ENCODE peak calls at places on chromosomes 3 and 15, in nine cellular contexts. P is heart right ventricle, H is body of pancreas, B is ovary, S is hepatocyte, R is colonic mucosa, F is H9, I is pancreas, Y is left ventricle myocardium inferior. X is an unnamed sample. For H3K9me3, the result is how much of the 10 kb centered on the place peaks cover.

GRCh38 chr3:52232279-52233107 is 6.5 kb downstream of the TWF2 start:
- DNase-seq in P (no peak), H (no peak), B (no peak), S (no peak), R (no peak), F (peak), I (no peak), Y (no peak), X (no peak)

GRCh38 chr15:45221967-45222366 is 30.1 kb upstream of the SLC28A2 start:
- DNase-seq in P (no peak), H (no peak), B (no peak), S (no peak), R (no peak), F (no peak), I (no peak), Y (no peak), X (no peak)

GRCh38 chr3:72595927-72596610 is 252.2 kb downstream of the SHQ1 start:
- DNase-seq in P (no peak), H (no peak), B (no peak), S (no peak), R (no peak), F (no peak), I (no peak), Y (no peak), X (no peak)

GRCh38 chr15:98952381-98952803 is 55.2 kb downstream of the PGPEP1L start:
- DNase-seq in P (no peak), H (peak), B (no peak), S (no peak), R (no peak), F (no peak), I (peak), Y (no peak), X (no peak)

GRCh38 chr3:58167431-58168351 is 43.1 kb downstream of the DNASE1L3 start:
- DNase-seq in P (peak), H (peak), B (peak), S (peak), R (peak), F (peak), I (no peak), Y (peak), X (no peak)

GRCh38 chr15:70099966-70100494 is 2.3 kb upstream of the TLE3 start:
- DNase-seq in P (no peak), H (no peak), B (peak), S (peak), R (no peak), F (no peak), I (no peak), Y (no peak), X (no peak)

GRCh38 chr3:10846657-10846975 is 30.6 kb downstream of the SLC6A11 start:
- DNase-seq in P (no peak), H (no peak), B (no peak), S (no peak), R (no peak), F (no peak), I (no peak), Y (no peak), X (no peak)

GRCh38 chr15:82047493-82048446 is 2.0 kb upstream of the MEX3B start:
- DNase-seq in P (peak), H (peak), B (no peak), S (peak), R (no peak), F (peak), I (no peak), Y (no peak), X (no peak)

GRCh38 chr3:96900059-96900458 is 85.7 kb downstream of the EPHA6 start:
- DNase-seq in P (no peak), H (no peak), B (no peak), S (no peak), R (no peak), F (no peak), I (no peak), Y (no peak), X (no peak)

GRCh38 chr15:64536244-64536836 is 76.0 kb downstream of the ZNF609 start:
- DNase-seq in P (no peak), H (no peak), B (no peak), S (peak), R (peak), F (no peak), I (no peak), Y (no peak), X (no peak)

GRCh38 chr3:130737622-130738021 is 9.0 kb downstream of the PIK3R4 start:
- DNase-seq in P (no peak), H (no peak), B (no peak), S (no peak), R (no peak), F (no peak), I (no peak), Y (no peak), X (no peak)

GRCh38 chr3:159928692-159929091 is 59.9 kb upstream of the IL12A start:
- DNase-seq in P (no peak), H (no peak), B (no peak), S (no peak), R (no peak), F (no peak), I (no peak), Y (no peak), X (no peak)

GRCh38 chr3:35028157-35028556 is 611.2 kb upstream of the ARPP21 start:
- DNase-seq in P (no peak), H (no peak), B (no peak), S (no peak), R (no peak), F (no peak), I (no peak), Y (no peak), X (no peak)
- H3K9me3 ChIP-seq in P (under half), H (under half), B (under half), S (under half), R (under half), F (under half), I (under half), Y (under half), X (under half)

DNA sequence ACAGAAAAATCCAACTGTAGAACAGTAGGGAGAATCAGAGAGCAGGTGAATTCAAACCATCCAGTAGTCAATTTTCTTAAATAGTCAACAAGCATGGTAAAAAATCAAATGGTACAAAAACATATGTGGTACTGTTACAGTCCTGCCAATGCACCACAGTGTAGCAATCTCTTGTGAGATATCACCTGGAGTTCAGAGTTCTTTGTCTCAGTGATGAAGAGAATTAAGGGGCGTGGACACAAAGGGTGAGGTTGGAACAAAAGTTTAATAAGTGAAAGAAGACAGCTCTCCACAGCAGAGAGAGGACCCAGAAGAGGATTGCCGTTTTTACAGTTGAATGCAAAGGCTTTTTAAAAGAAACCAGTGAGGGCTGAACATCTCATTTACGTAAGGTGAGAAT is 113.2 kb downstream of the NEO1 start:
- DNase-seq in P (no peak), H (no peak), B (no peak), S (no peak), R (no peak), F (no peak), I (no peak), Y (no peak), X (no peak)
- H3K9me3 ChIP-seq in P (under half), H (under half), B (under half), S (under half), R (under half), F (under half), I (under half), Y (under half), X (under half)

GRCh38 chr15:25244731-25245585 is 193.9 kb downstream of the UBE3A start:
- DNase-seq in P (peak), H (peak), B (no peak), S (no peak), R (peak), F (peak), I (peak), Y (peak), X (no peak)

GRCh38 chr15:25246641-25247417 is 192.0 kb downstream of the UBE3A start:
- DNase-seq in P (no peak), H (peak), B (peak), S (no peak), R (peak), F (peak), I (peak), Y (no peak), X (no peak)

GRCh38 chr15:25243800-25244097 is 195.1 kb downstream of the UBE3A start:
- DNase-seq in P (no peak), H (peak), B (no peak), S (no peak), R (peak), F (peak), I (peak), Y (peak), X (no peak)

GRCh38 chr15:25247418-25248030 is 191.3 kb downstream of the UBE3A start:
- DNase-seq in P (no peak), H (peak), B (no peak), S (no peak), R (peak), F (peak), I (no peak), Y (no peak), X (no peak)

GRCh38 chr15:25245801-25246622 is 192.8 kb downstream of the UBE3A start:
- DNase-seq in P (peak), H (peak), B (no peak), S (no peak), R (peak), F (peak), I (peak), Y (no peak), X (no peak)
- H3K9me3 ChIP-seq in P (under half), H (under half), B (under half), S (under half), R (under half), F (under half), I (under half), Y (half or more), X (under half)

GRCh38 chr15:88174571-88174970 is 82.0 kb downstream of the NTRK3 start:
- DNase-seq in P (no peak), H (no peak), B (no peak), S (no peak), R (no peak), F (no peak), I (no peak), Y (no peak), X (no peak)
- H3K9me3 ChIP-seq in P (under half), H (under half), B (under half), S (under half), R (under half), F (under half), I (under half), Y (under half), X (under half)

GRCh38 chr15:20358781-20359414 is 182.7 kb downstream of the GOLGA6L6 start:
- DNase-seq in P (no peak), H (no peak), B (no peak), S (no peak), R (no peak), F (no peak), I (no peak), Y (no peak), X (no peak)
- H3K9me3 ChIP-seq in P (under half), H (under half), B (under half), S (under half), R (under half), F (half or more), I (under half), Y (under half), X (under half)

DNA sequence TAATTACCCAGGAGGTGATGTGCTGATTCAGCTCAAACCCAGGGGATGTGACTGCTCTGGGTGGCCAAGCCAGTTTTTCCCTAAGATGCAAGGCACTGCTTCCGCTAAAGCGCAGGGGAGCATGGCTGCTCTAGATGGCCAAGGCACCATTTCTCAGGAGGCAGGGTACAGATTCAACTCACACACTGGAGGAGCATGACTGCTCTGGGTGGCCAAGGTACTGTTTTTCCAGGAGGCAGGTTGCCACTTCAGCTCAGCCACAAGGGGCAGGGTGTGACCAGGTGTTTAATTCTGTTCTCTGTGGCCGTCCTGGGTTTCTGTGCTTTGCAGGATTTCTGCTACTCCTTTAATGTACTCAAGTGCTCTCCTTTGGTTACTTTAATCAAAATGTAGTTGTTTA is 659.3 kb upstream of the ARRDC4 start:
- DNase-seq in P (no peak), H (no peak), B (no peak), S (no peak), R (no peak), F (peak), I (no peak), Y (no peak), X (no peak)
- H3K9me3 ChIP-seq in P (under half), H (under half), B (under half), S (under half), R (under half), F (under half), I (under half), Y (under half), X (under half)

DNA sequence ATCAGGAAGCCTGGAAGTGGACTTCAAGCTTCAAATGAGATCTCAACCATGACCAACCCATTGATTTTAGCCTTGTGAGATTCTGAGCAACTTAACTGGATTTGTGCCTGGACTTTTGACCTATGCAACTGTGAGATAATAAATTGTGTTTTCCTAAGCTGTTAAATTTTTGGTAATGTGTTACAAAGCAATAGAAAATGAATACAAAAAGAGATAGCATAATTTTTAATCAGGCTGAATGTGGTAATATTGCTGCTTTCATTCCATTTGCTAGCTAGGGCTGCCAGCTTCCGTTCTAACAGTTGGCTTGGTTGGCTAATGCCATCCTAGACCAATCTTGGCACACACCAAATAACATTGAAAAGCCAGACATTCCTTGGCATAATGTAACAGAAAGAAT is 12.2 kb downstream of the PROS1 start:
- DNase-seq in P (no peak), H (no peak), B (no peak), S (no peak), R (no peak), F (no peak), I (no peak), Y (no peak), X (no peak)
- H3K9me3 ChIP-seq in P (under half), H (under half), B (under half), S (under half), R (under half), F (under half), I (under half), Y (under half), X (under half)

GRCh38 chr3:190585771-190586630 is 72.1 kb downstream of the IL1RAP start:
- DNase-seq in P (no peak), H (no peak), B (no peak), S (peak), R (no peak), F (peak), I (no peak), Y (no peak), X (peak)
- H3K9me3 ChIP-seq in P (under half), H (under half), B (under half), S (under half), R (under half), F (under half), I (under half), Y (under half), X (under half)

GRCh38 chr3:244041-244440 is 47.5 kb downstream of the CHL1 start:
- DNase-seq in P (no peak), H (no peak), B (no peak), S (no peak), R (no peak), F (no peak), I (no peak), Y (no peak), X (no peak)
- H3K9me3 ChIP-seq in P (under half), H (under half), B (under half), S (under half), R (under half), F (under half), I (under half), Y (under half), X (under half)